ENCODE peak calls at places on chromosomes 1 and 21, in eight cellular contexts. One of them, this sample, is unnamed.

GRCh38 chr1:231949277-231950122 is 322.9 kb downstream of the DISC1 start:
- DNase-seq in kidney: no peak
- DNase-seq in neural progenitor cell: peak; percentile 25
- DNase-seq in CD8-positive, alpha-beta T cell: no peak
- DNase-seq in CD8-positive, alpha-beta memory T cell: no peak
- DNase-seq in breast epithelium: no peak
- DNase-seq in fibroblast of lung: no peak
- DNase-seq in right atrium auricular region: peak; percentile 73
- DNase-seq in this sample: no peak

GRCh38 chr1:240597153-240597745 is 14.7 kb downstream of the GREM2 start:
- DNase-seq in breast epithelium: no peak
- DNase-seq in kidney: no peak
- DNase-seq in fibroblast of lung: peak; percentile 36
- DNase-seq in CD8-positive, alpha-beta T cell: no peak
- DNase-seq in CD8-positive, alpha-beta memory T cell: no peak
- DNase-seq in neural progenitor cell: peak; percentile 18
- DNase-seq in right atrium auricular region: no peak
- DNase-seq in this sample: no peak

GRCh38 chr1:236058141-236058626 is 6.7 kb downstream of the NID1 start:
- DNase-seq in right atrium auricular region: no peak
- DNase-seq in CD8-positive, alpha-beta memory T cell: no peak
- DNase-seq in neural progenitor cell: peak; percentile 54
- DNase-seq in CD8-positive, alpha-beta T cell: no peak
- DNase-seq in kidney: no peak
- DNase-seq in breast epithelium: no peak
- DNase-seq in fibroblast of lung: peak; percentile 30
- DNase-seq in this sample: no peak

GRCh38 chr1:234621657-234622335 is 11.8 kb upstream of the IRF2BP2 start:
- DNase-seq in CD8-positive, alpha-beta T cell: no peak
- DNase-seq in neural progenitor cell: no peak
- DNase-seq in right atrium auricular region: no peak
- DNase-seq in fibroblast of lung: peak; percentile 87
- DNase-seq in CD8-positive, alpha-beta memory T cell: no peak
- DNase-seq in breast epithelium: no peak
- DNase-seq in kidney: no peak
- DNase-seq in this sample: no peak

GRCh38 chr1:214549604-214550338 is 1.6 kb downstream of the PTPN14 start:
- DNase-seq in CD8-positive, alpha-beta memory T cell: no peak
- DNase-seq in fibroblast of lung: peak; percentile 60
- DNase-seq in breast epithelium: no peak
- DNase-seq in kidney: no peak
- DNase-seq in CD8-positive, alpha-beta T cell: no peak
- DNase-seq in neural progenitor cell: peak; percentile 40
- DNase-seq in right atrium auricular region: no peak
- DNase-seq in this sample: no peak

GRCh38 chr21:43273708-43274021 is 104.9 kb downstream of the CRYAA start:
- DNase-seq in neural progenitor cell: no peak
- DNase-seq in breast epithelium: no peak
- DNase-seq in fibroblast of lung: no peak
- DNase-seq in CD8-positive, alpha-beta T cell: no peak
- DNase-seq in CD8-positive, alpha-beta memory T cell: no peak
- DNase-seq in kidney: no peak
- DNase-seq in right atrium auricular region: no peak
- DNase-seq in this sample: no peak

GRCh38 chr1:201917362-201918033 is 28.8 kb downstream of the SHISA4 start:
- DNase-seq in CD8-positive, alpha-beta T cell: no peak
- DNase-seq in fibroblast of lung: peak; percentile 93
- DNase-seq in CD8-positive, alpha-beta memory T cell: no peak
- DNase-seq in breast epithelium: no peak
- DNase-seq in right atrium auricular region: no peak
- DNase-seq in neural progenitor cell: no peak
- DNase-seq in kidney: no peak
- DNase-seq in this sample: no peak

GRCh38 chr1:110960777-110961420 is 2.8 kb downstream of the LRIF1 start:
- DNase-seq in neural progenitor cell: no peak
- DNase-seq in right atrium auricular region: no peak
- DNase-seq in CD8-positive, alpha-beta memory T cell: no peak
- DNase-seq in breast epithelium: no peak
- DNase-seq in fibroblast of lung: no peak
- DNase-seq in kidney: no peak
- DNase-seq in CD8-positive, alpha-beta T cell: no peak
- DNase-seq in this sample: no peak

GRCh38 chr1:24409535-24409934 is 4.0 kb downstream of the STPG1 start:
- DNase-seq in right atrium auricular region: no peak
- DNase-seq in neural progenitor cell: no peak
- DNase-seq in breast epithelium: no peak
- DNase-seq in CD8-positive, alpha-beta memory T cell: no peak
- DNase-seq in CD8-positive, alpha-beta T cell: no peak
- DNase-seq in kidney: no peak
- DNase-seq in fibroblast of lung: peak; percentile 88
- DNase-seq in this sample: no peak

GRCh38 chr1:181159451-181160151 is 71.1 kb downstream of the IER5 start:
- DNase-seq in neural progenitor cell: no peak
- DNase-seq in kidney: no peak
- DNase-seq in breast epithelium: no peak
- DNase-seq in CD8-positive, alpha-beta T cell: peak; percentile 27
- DNase-seq in right atrium auricular region: no peak
- DNase-seq in fibroblast of lung: peak; percentile 84
- DNase-seq in CD8-positive, alpha-beta memory T cell: peak; percentile 20
- DNase-seq in this sample: peak; percentile 91

GRCh38 chr21:35204850-35205564 is 155.9 kb upstream of the RUNX1 start:
- DNase-seq in breast epithelium: no peak
- DNase-seq in CD8-positive, alpha-beta memory T cell: no peak
- DNase-seq in CD8-positive, alpha-beta T cell: no peak
- DNase-seq in neural progenitor cell: no peak
- DNase-seq in kidney: peak; percentile 90
- DNase-seq in fibroblast of lung: peak; percentile 97
- DNase-seq in right atrium auricular region: peak; percentile 79
- DNase-seq in this sample: no peak

GRCh38 chr1:171220551-171221175 is 27.6 kb upstream of the FMO1 start:
- DNase-seq in right atrium auricular region: no peak
- DNase-seq in neural progenitor cell: peak; percentile 87
- DNase-seq in CD8-positive, alpha-beta memory T cell: no peak
- DNase-seq in CD8-positive, alpha-beta T cell: no peak
- DNase-seq in fibroblast of lung: peak; percentile 78
- DNase-seq in breast epithelium: no peak
- DNase-seq in kidney: no peak
- DNase-seq in this sample: no peak

GRCh38 chr1:1597275-1597930 is 2.5 kb downstream of the FNDC10 start:
- DNase-seq in CD8-positive, alpha-beta memory T cell: no peak
- DNase-seq in fibroblast of lung: no peak
- DNase-seq in right atrium auricular region: no peak
- DNase-seq in neural progenitor cell: peak; percentile 52
- DNase-seq in CD8-positive, alpha-beta T cell: no peak
- DNase-seq in kidney: no peak
- DNase-seq in breast epithelium: no peak
- DNase-seq in this sample: no peak

GRCh38 chr1:184418955-184419733 is 32.3 kb downstream of the C1orf21 start:
- DNase-seq in fibroblast of lung: peak; percentile 21
- DNase-seq in breast epithelium: no peak
- DNase-seq in right atrium auricular region: no peak
- DNase-seq in neural progenitor cell: no peak
- DNase-seq in CD8-positive, alpha-beta T cell: no peak
- DNase-seq in CD8-positive, alpha-beta memory T cell: no peak
- DNase-seq in kidney: no peak
- DNase-seq in this sample: no peak

GRCh38 chr1:42529724-42530161 is 66.7 kb downstream of the CCDC30 start:
- DNase-seq in neural progenitor cell: no peak
- DNase-seq in CD8-positive, alpha-beta T cell: no peak
- DNase-seq in kidney: no peak
- DNase-seq in CD8-positive, alpha-beta memory T cell: no peak
- DNase-seq in right atrium auricular region: no peak
- DNase-seq in fibroblast of lung: peak; percentile 70
- DNase-seq in breast epithelium: no peak
- DNase-seq in this sample: no peak

GRCh38 chr1:150561830-150562367 is 12.7 kb downstream of the ADAMTSL4 start:
- DNase-seq in neural progenitor cell: peak; percentile 94
- DNase-seq in CD8-positive, alpha-beta T cell: peak; percentile 70
- DNase-seq in right atrium auricular region: peak; percentile 94
- DNase-seq in fibroblast of lung: peak; percentile 95
- DNase-seq in breast epithelium: peak; percentile 96
- DNase-seq in CD8-positive, alpha-beta memory T cell: peak; percentile 60
- DNase-seq in kidney: peak; percentile 99
- DNase-seq in this sample: peak; percentile 94

GRCh38 chr1:19169642-19170041 is 40.4 kb downstream of the UBR4 start:
- DNase-seq in kidney: no peak
- DNase-seq in right atrium auricular region: no peak
- DNase-seq in CD8-positive, alpha-beta T cell: no peak
- DNase-seq in fibroblast of lung: peak; percentile 60
- DNase-seq in breast epithelium: no peak
- DNase-seq in neural progenitor cell: no peak
- DNase-seq in CD8-positive, alpha-beta memory T cell: no peak
- DNase-seq in this sample: no peak

GRCh38 chr1:232872738-232873137 is 67.5 kb downstream of the MAP10 start:
- DNase-seq in kidney: no peak
- DNase-seq in CD8-positive, alpha-beta memory T cell: no peak
- DNase-seq in right atrium auricular region: no peak
- DNase-seq in breast epithelium: no peak
- DNase-seq in neural progenitor cell: no peak
- DNase-seq in CD8-positive, alpha-beta T cell: no peak
- DNase-seq in fibroblast of lung: no peak
- DNase-seq in this sample: no peak

GRCh38 chr1:97163591-97164275 is 442.1 kb downstream of the PTBP2 start:
- DNase-seq in neural progenitor cell: no peak
- DNase-seq in CD8-positive, alpha-beta T cell: no peak
- DNase-seq in breast epithelium: no peak
- DNase-seq in fibroblast of lung: no peak
- DNase-seq in right atrium auricular region: no peak
- DNase-seq in kidney: no peak
- DNase-seq in CD8-positive, alpha-beta memory T cell: no peak
- DNase-seq in this sample: no peak

GRCh38 chr1:183652547-183653467 is at the start of gene APOBEC4:
- DNase-seq in neural progenitor cell: no peak
- DNase-seq in CD8-positive, alpha-beta memory T cell: no peak
- DNase-seq in fibroblast of lung: no peak
- DNase-seq in CD8-positive, alpha-beta T cell: no peak
- DNase-seq in breast epithelium: no peak
- DNase-seq in right atrium auricular region: no peak
- DNase-seq in kidney: no peak
- DNase-seq in this sample: no peak

GRCh38 chr1:24201941-24202440 is 14.9 kb upstream of the IFNLR1 start:
- DNase-seq in fibroblast of lung: peak; percentile 74
- DNase-seq in CD8-positive, alpha-beta T cell: peak; percentile 32
- DNase-seq in CD8-positive, alpha-beta memory T cell: peak; percentile 38
- DNase-seq in kidney: peak; percentile 89
- DNase-seq in neural progenitor cell: peak; percentile 85
- DNase-seq in breast epithelium: peak; percentile 93
- DNase-seq in right atrium auricular region: peak; percentile 96
- DNase-seq in this sample: peak; percentile 78

GRCh38 chr1:26726784-26727183 is 31.0 kb downstream of the ARID1A start:
- DNase-seq in neural progenitor cell: no peak
- DNase-seq in CD8-positive, alpha-beta T cell: no peak
- DNase-seq in right atrium auricular region: no peak
- DNase-seq in CD8-positive, alpha-beta memory T cell: no peak
- DNase-seq in fibroblast of lung: no peak
- DNase-seq in kidney: no peak
- DNase-seq in breast epithelium: no peak
- DNase-seq in this sample: no peak
- H3K4me1 ChIP-seq in neural progenitor cell: peaks cover 64% of the 10 kb centered on the region
- H3K4me1 ChIP-seq in CD8-positive, alpha-beta T cell: peaks cover 79% of the 10 kb centered on the region
- H3K4me1 ChIP-seq in right atrium auricular region: peaks cover 73% of the 10 kb centered on the region
- H3K4me1 ChIP-seq in CD8-positive, alpha-beta memory T cell: peaks cover 74% of the 10 kb centered on the region
- H3K4me1 ChIP-seq in fibroblast of lung: peaks cover 23% of the 10 kb centered on the region
- H3K4me1 ChIP-seq in kidney: peaks cover 19% of the 10 kb centered on the region
- H3K4me1 ChIP-seq in breast epithelium: peaks cover 3% of the 10 kb centered on the region
- H3K4me1 ChIP-seq in this sample: peaks cover 35% of the 10 kb centered on the region

GRCh38 chr1:93612510-93612909 is 69.1 kb downstream of the BCAR3 start:
- DNase-seq in neural progenitor cell: no peak
- DNase-seq in right atrium auricular region: no peak
- DNase-seq in CD8-positive, alpha-beta memory T cell: no peak
- DNase-seq in CD8-positive, alpha-beta T cell: no peak
- DNase-seq in breast epithelium: no peak
- DNase-seq in kidney: no peak
- DNase-seq in fibroblast of lung: no peak
- DNase-seq in this sample: no peak
- H3K4me1 ChIP-seq in neural progenitor cell: peaks cover 54% of the 10 kb centered on the region
- H3K4me1 ChIP-seq in right atrium auricular region: peaks cover 92% of the 10 kb centered on the region
- H3K4me1 ChIP-seq in CD8-positive, alpha-beta memory T cell: peaks cover 8% of the 10 kb centered on the region
- H3K4me1 ChIP-seq in CD8-positive, alpha-beta T cell: peaks cover 3% of the 10 kb centered on the region
- H3K4me1 ChIP-seq in breast epithelium: peaks cover 7% of the 10 kb centered on the region
- H3K4me1 ChIP-seq in kidney: peaks cover 48% of the 10 kb centered on the region
- H3K4me1 ChIP-seq in fibroblast of lung: peaks cover 39% of the 10 kb centered on the region
- H3K4me1 ChIP-seq in this sample: peaks cover 78% of the 10 kb centered on the region

GRCh38 chr21:15061747-15062146 is 3.1 kb downstream of the NRIP1 start:
- DNase-seq in CD8-positive, alpha-beta T cell: no peak
- DNase-seq in neural progenitor cell: no peak
- DNase-seq in breast epithelium: no peak
- DNase-seq in kidney: no peak
- DNase-seq in fibroblast of lung: no peak
- DNase-seq in CD8-positive, alpha-beta memory T cell: no peak
- DNase-seq in right atrium auricular region: no peak
- DNase-seq in this sample: no peak

GRCh38 chr21:15062566-15062965 is 2.2 kb downstream of the NRIP1 start:
- DNase-seq in fibroblast of lung: peak; percentile 15
- DNase-seq in kidney: no peak
- DNase-seq in CD8-positive, alpha-beta T cell: no peak
- DNase-seq in right atrium auricular region: no peak
- DNase-seq in breast epithelium: no peak
- DNase-seq in neural progenitor cell: no peak
- DNase-seq in CD8-positive, alpha-beta memory T cell: no peak
- DNase-seq in this sample: no peak

GRCh38 chr21:15060776-15061175 is 4.0 kb downstream of the NRIP1 start:
- DNase-seq in CD8-positive, alpha-beta T cell: no peak
- DNase-seq in CD8-positive, alpha-beta memory T cell: no peak
- DNase-seq in fibroblast of lung: peak; percentile 66
- DNase-seq in right atrium auricular region: no peak
- DNase-seq in neural progenitor cell: no peak
- DNase-seq in kidney: no peak
- DNase-seq in breast epithelium: no peak
- DNase-seq in this sample: no peak

GRCh38 chr21:15059397-15059796 is 5.4 kb downstream of the NRIP1 start:
- DNase-seq in right atrium auricular region: no peak
- DNase-seq in kidney: no peak
- DNase-seq in CD8-positive, alpha-beta T cell: no peak
- DNase-seq in fibroblast of lung: no peak
- DNase-seq in neural progenitor cell: no peak
- DNase-seq in breast epithelium: no peak
- DNase-seq in CD8-positive, alpha-beta memory T cell: no peak
- DNase-seq in this sample: no peak

GRCh38 chr21:15061284-15061683 is 3.5 kb downstream of the NRIP1 start:
- DNase-seq in CD8-positive, alpha-beta memory T cell: no peak
- DNase-seq in kidney: no peak
- DNase-seq in CD8-positive, alpha-beta T cell: no peak
- DNase-seq in right atrium auricular region: no peak
- DNase-seq in neural progenitor cell: no peak
- DNase-seq in breast epithelium: no peak
- DNase-seq in fibroblast of lung: no peak
- DNase-seq in this sample: no peak
- H3K4me1 ChIP-seq in CD8-positive, alpha-beta memory T cell: peaks cover 30% of the 10 kb centered on the region
- H3K4me1 ChIP-seq in kidney: peaks cover 11% of the 10 kb centered on the region
- H3K4me1 ChIP-seq in CD8-positive, alpha-beta T cell: peaks cover 51% of the 10 kb centered on the region
- H3K4me1 ChIP-seq in right atrium auricular region: peaks cover 76% of the 10 kb centered on the region
- H3K4me1 ChIP-seq in neural progenitor cell: peaks cover 56% of the 10 kb centered on the region
- H3K4me1 ChIP-seq in breast epithelium: no peaks in the 10 kb centered on the region
- H3K4me1 ChIP-seq in fibroblast of lung: peaks cover 5% of the 10 kb centered on the region
- H3K4me1 ChIP-seq in this sample: peaks cover 52% of the 10 kb centered on the region

DNA sequence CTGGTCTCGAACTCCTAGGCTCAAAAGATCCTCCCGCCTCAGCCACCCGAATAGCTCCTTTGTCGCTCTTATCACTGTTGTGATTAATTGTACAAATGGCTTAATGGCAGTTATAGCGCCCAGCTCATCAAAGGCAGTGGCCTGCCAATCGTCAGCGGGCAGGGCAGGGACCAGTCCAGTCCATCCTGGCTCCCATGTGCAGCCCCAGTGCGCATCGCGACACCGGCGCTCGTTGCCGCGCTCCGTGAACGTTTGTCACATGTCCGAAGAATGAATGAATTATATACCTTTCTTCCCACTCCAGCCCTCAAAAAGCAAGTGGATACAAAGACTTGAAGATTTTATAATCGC is 18.4 kb downstream of the MTX1 start:
- DNase-seq in kidney: peak; percentile 88
- DNase-seq in fibroblast of lung: peak; percentile 37
- DNase-seq in right atrium auricular region: no peak
- DNase-seq in neural progenitor cell: peak; percentile 88
- DNase-seq in breast epithelium: no peak
- DNase-seq in CD8-positive, alpha-beta T cell: no peak
- DNase-seq in CD8-positive, alpha-beta memory T cell: no peak
- DNase-seq in this sample: no peak
- H3K4me1 ChIP-seq in kidney: peaks cover 12% of the 10 kb centered on the region
- H3K4me1 ChIP-seq in fibroblast of lung: peaks cover 18% of the 10 kb centered on the region
- H3K4me1 ChIP-seq in right atrium auricular region: peaks cover 17% of the 10 kb centered on the region
- H3K4me1 ChIP-seq in neural progenitor cell: peaks cover 20% of the 10 kb centered on the region
- H3K4me1 ChIP-seq in breast epithelium: no peaks in the 10 kb centered on the region
- H3K4me1 ChIP-seq in CD8-positive, alpha-beta T cell: peaks cover 18% of the 10 kb centered on the region
- H3K4me1 ChIP-seq in CD8-positive, alpha-beta memory T cell: peaks cover 17% of the 10 kb centered on the region
- H3K4me1 ChIP-seq in this sample: peaks cover 19% of the 10 kb centered on the region

This sample was measured in RWPE2.